ENCODE peak calls at places on chromosomes 2 and 18, in five cellular contexts. One of them, this sample, is unnamed.

GRCh38 chr2:64213607-64214275 is 69.5 kb upstream of the PELI1 start:
- DNase-seq in NB4: peak
- DNase-seq in heart left ventricle: no peak
- DNase-seq in A549: no peak
- DNase-seq in body of pancreas: no peak
- DNase-seq in this sample: no peak

GRCh38 chr2:147449323-147450080 is 395.3 kb upstream of the ACVR2A start:
- DNase-seq in NB4: no peak
- DNase-seq in heart left ventricle: no peak
- DNase-seq in A549: no peak
- DNase-seq in body of pancreas: no peak
- DNase-seq in this sample: no peak

GRCh38 chr2:236639461-236639860 is 69.8 kb downstream of the ACKR3 start:
- DNase-seq in NB4: no peak
- DNase-seq in heart left ventricle: no peak
- DNase-seq in A549: no peak
- DNase-seq in body of pancreas: no peak
- DNase-seq in this sample: no peak

GRCh38 chr2:71634571-71634970 is 181.2 kb downstream of the DYSF start:
- DNase-seq in NB4: no peak
- DNase-seq in heart left ventricle: no peak
- DNase-seq in A549: no peak
- DNase-seq in body of pancreas: no peak
- DNase-seq in this sample: no peak

GRCh38 chr2:206127656-206128055 is 31.6 kb downstream of the NDUFS1 start:
- DNase-seq in NB4: peak
- DNase-seq in heart left ventricle: no peak
- DNase-seq in A549: peak
- DNase-seq in body of pancreas: no peak
- DNase-seq in this sample: no peak

GRCh38 chr2:236366406-236366805 is 102.2 kb upstream of the ASB18 start:
- DNase-seq in NB4: peak
- DNase-seq in heart left ventricle: no peak
- DNase-seq in A549: no peak
- DNase-seq in body of pancreas: no peak
- DNase-seq in this sample: no peak

GRCh38 chr18:9701604-9702324 is 6.3 kb upstream of the RAB31 start:
- DNase-seq in NB4: no peak
- DNase-seq in heart left ventricle: no peak
- DNase-seq in A549: no peak
- DNase-seq in body of pancreas: no peak
- DNase-seq in this sample: peak

GRCh38 chr2:108535380-108535677 is 1.1 kb downstream of the LIMS1 start:
- DNase-seq in NB4: peak
- DNase-seq in heart left ventricle: no peak
- DNase-seq in A549: no peak
- DNase-seq in body of pancreas: no peak
- DNase-seq in this sample: no peak

GRCh38 chr2:24163186-24163585 is 11.7 kb upstream of the FAM228A start:
- DNase-seq in NB4: peak
- DNase-seq in heart left ventricle: no peak
- DNase-seq in A549: no peak
- DNase-seq in body of pancreas: no peak
- DNase-seq in this sample: no peak

GRCh38 chr2:85303780-85304531 is 23.8 kb downstream of the TGOLN2 start:
- DNase-seq in NB4: no peak
- DNase-seq in heart left ventricle: no peak
- DNase-seq in A549: no peak
- DNase-seq in body of pancreas: no peak
- DNase-seq in this sample: no peak

GRCh38 chr2:106126705-106127281 is 67.3 kb downstream of the UXS1 start:
- DNase-seq in NB4: no peak
- DNase-seq in heart left ventricle: no peak
- DNase-seq in A549: no peak
- DNase-seq in body of pancreas: no peak
- DNase-seq in this sample: no peak

GRCh38 chr18:12079504-12080237 is 14.0 kb upstream of the ANKRD62 start:
- DNase-seq in NB4: no peak
- DNase-seq in heart left ventricle: no peak
- DNase-seq in A549: no peak
- DNase-seq in body of pancreas: no peak
- DNase-seq in this sample: no peak

GRCh38 chr18:23136326-23137092 is 1.2 kb downstream of the CABLES1 start:
- DNase-seq in NB4: peak
- DNase-seq in heart left ventricle: peak
- DNase-seq in A549: no peak
- DNase-seq in body of pancreas: peak
- DNase-seq in this sample: peak

DNA sequence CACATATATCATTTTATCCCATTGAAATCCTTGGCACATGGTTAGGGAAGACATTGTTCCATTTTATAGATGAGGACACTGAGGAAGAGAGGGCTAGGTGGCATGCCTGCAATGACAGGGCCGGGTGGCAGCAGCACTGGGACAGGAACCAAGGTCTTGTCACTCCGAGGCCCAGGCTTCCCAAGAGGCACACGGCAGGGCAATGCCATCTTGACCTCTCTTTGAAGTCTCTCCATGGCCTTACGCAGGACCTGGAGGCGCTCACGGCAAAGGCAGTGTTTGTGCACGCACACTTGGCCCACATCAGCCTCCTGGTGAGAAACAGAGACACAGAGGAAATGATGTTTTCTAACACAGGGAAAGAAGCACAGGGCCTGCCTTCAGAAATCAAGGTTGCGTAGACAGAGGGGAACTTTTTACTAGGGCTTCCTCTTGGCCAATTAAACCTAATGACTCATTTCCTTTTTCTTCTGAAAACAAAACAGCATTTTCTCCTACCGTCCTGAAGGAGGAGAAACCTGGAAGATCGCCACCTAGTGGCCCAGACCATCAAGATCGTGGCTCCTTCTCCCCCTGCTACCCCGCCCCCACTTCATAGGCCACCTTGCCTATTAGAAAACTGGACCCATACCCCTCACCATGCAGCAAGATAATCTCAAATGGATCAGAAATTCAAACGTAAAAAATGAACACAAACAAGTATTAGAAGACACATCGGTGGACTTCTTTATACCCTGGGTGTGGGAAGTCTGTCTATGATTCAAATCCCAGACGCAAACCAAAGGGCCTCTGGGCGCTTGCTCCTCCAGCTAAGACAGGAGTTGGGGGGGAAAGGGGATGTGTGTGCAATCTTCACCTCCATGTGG is 74.6 kb upstream of the SP3 start:
- DNase-seq in NB4: peak
- DNase-seq in heart left ventricle: peak
- DNase-seq in A549: peak
- DNase-seq in body of pancreas: peak
- DNase-seq in this sample: peak
- TF ChIP-seq POLR2A in NB4: no peak
- TF ChIP-seq POLR2A in heart left ventricle: no peak
- TF ChIP-seq POLR2A in A549: no peak
- TF ChIP-seq POLR2A in body of pancreas: no peak
- TF ChIP-seq POLR2A in this sample: no peak

GRCh38 chr2:45170976-45171514 is 161.8 kb upstream of the SIX2 start:
- DNase-seq in NB4: no peak
- DNase-seq in heart left ventricle: no peak
- DNase-seq in A549: no peak
- DNase-seq in body of pancreas: peak
- DNase-seq in this sample: no peak
- H3K4me3 ChIP-seq in NB4: no peak
- H3K4me3 ChIP-seq in heart left ventricle: no peak
- H3K4me3 ChIP-seq in A549: no peak
- H3K4me3 ChIP-seq in body of pancreas: no peak
- H3K4me3 ChIP-seq in this sample: no peak

DNA sequence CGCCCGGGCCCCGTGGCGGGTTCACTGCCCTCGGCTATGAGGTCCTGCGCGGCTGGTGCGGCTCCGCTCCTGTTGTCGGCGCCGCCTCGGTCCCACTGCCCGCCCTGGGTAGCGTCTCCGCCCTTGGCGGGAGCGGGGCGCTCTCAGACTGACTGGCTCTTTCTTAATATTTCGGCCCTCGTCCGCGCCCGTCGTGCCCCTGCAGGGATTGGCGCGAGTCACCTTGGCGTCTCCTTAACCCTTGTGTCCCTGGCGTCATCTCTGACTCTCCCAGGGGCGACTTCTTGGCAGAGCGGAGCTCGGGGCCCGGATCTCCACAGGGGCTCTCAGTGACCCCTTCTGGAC is 1.3 kb downstream of the PTMA start:
- DNase-seq in NB4: peak
- DNase-seq in heart left ventricle: peak
- DNase-seq in A549: peak
- DNase-seq in body of pancreas: peak
- DNase-seq in this sample: peak
- TF ChIP-seq CTCF in NB4: no peak
- TF ChIP-seq CTCF in heart left ventricle: no peak
- TF ChIP-seq CTCF in A549: no peak
- TF ChIP-seq CTCF in body of pancreas: no peak
- TF ChIP-seq CTCF in this sample: no peak

DNA sequence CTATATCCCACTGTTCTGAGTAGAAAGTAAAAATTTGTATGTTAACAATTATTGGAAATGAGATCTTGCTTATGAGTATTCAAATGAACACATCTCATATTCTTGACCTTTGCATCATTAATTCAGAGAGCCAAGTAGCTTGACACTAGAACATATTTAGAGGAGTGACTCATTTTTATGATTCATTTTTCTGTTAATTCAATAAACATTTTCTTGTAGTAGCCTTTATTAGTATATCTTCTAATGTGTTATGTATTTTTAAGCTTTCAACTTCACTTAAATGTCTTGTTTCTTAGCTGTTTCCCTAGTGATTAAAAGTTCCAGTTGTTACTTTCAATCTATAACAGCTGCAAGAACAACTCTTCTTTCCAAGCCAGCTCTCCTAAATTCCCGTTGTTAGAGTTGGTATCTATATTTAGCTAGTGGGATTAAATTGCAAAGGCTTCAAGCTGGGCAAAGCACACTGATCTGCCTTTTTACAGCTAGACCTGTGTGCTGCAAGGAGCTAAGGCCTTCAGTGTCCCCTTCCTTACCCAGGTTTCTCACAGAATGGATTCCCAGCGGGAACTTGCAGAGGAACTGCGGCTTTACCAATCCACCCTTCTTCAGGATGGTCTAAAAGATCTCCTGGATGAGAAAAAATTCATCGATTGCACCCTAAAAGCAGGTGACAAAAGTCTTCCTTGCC is at the start of gene KLHL41:
- DNase-seq in NB4: no peak
- DNase-seq in heart left ventricle: no peak
- DNase-seq in A549: no peak
- DNase-seq in body of pancreas: no peak
- DNase-seq in this sample: no peak
- TF ChIP-seq POLR2A in NB4: no peak
- TF ChIP-seq POLR2A in heart left ventricle: no peak
- TF ChIP-seq POLR2A in A549: no peak
- TF ChIP-seq POLR2A in body of pancreas: no peak
- TF ChIP-seq POLR2A in this sample: no peak

DNA sequence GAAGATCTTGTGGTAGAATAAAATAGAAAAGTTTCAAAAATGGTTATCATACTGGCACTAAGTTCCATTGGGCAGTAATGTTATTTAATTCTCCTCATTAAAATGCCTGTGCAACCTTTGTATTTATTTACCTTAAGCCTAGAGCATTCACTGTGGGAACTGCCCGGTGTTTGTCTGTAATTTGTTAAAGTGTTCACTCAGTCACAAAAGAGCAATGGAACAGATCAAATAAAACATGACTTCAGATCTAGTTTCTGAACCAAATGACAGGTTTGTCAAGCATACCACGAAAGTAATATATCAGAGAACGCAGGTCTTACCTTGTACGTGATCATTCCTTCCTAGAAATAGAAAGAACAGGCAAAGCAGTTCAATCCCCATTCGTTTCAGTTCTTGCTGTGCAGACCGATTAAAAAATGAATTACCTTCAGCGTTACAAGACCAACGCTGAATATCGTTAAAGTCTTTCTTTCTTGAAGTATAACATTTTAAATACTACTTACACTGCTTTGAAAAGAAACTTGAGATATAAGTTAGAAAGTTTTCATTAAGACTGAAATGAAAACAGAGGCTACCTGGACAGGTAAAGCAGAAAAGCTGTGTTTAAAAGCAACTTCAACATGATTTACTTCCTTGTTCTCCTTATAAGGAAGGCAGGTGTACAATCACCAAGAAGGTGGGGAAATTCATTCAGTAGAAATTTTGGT is at the start of gene ITGB6:
- DNase-seq in NB4: no peak
- DNase-seq in heart left ventricle: no peak
- DNase-seq in A549: no peak
- DNase-seq in body of pancreas: peak
- DNase-seq in this sample: no peak
- H3K4me3 ChIP-seq in NB4: no peak
- H3K4me3 ChIP-seq in heart left ventricle: no peak
- H3K4me3 ChIP-seq in A549: no peak
- H3K4me3 ChIP-seq in body of pancreas: peak
- H3K4me3 ChIP-seq in this sample: no peak

DNA sequence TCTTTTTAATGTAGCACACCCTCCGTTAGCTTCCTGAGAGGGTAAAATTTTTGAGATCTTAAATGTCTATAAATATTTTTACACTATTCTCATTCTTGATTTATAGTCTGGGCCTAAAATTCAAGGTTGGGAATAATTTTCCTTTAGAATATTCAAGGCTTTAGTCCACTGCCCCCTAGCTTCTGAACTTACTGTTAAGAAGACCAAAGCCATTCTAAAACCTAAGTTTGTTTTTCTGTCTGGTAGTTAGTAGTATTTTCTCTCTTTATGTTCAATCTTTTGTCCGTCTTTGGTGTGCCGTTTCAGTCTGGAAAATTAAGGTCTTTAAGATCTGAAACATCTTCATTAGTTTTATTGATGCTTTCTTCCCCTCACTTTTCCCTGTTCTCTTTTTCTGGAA is 14.5 kb downstream of the OSBPL6 start:
- DNase-seq in NB4: no peak
- DNase-seq in heart left ventricle: no peak
- DNase-seq in A549: peak
- DNase-seq in body of pancreas: no peak
- DNase-seq in this sample: no peak
- TF ChIP-seq CTCF in NB4: peak
- TF ChIP-seq CTCF in heart left ventricle: peak
- TF ChIP-seq CTCF in A549: peak
- TF ChIP-seq CTCF in body of pancreas: peak
- TF ChIP-seq CTCF in this sample: peak

GRCh38 chr2:70123051-70123828 is 36.0 kb downstream of the PCBP1 start:
- DNase-seq in NB4: no peak
- DNase-seq in heart left ventricle: peak
- DNase-seq in A549: no peak
- DNase-seq in body of pancreas: peak
- DNase-seq in this sample: no peak
- TF ChIP-seq POLR2A in NB4: no peak
- TF ChIP-seq POLR2A in heart left ventricle: no peak
- TF ChIP-seq POLR2A in A549: no peak
- TF ChIP-seq POLR2A in body of pancreas: peak
- TF ChIP-seq POLR2A in this sample: no peak

This sample was measured in right lobe of liver.